ENCODE peak calls at places on chromosome 21, in four cellular contexts. K is right atrium auricular region, S is fibroblast of the conjunctiva, M is Right ventricle myocardium superior. F is an unnamed sample.

GRCh38 chr21:18954415-18954972 is 550.9 kb upstream of the TMPRSS15 start:
- DNase-seq in K (no peak), S (no peak), M (no peak), F (no peak)

GRCh38 chr21:37450385-37451044 is 83.9 kb downstream of the DYRK1A start:
- DNase-seq in S (no peak), M (no peak), K (no peak), F (no peak)

GRCh38 chr21:33036430-33037162 is 10.9 kb downstream of the OLIG2 start:
- DNase-seq in K (no peak), M (peak), S (no peak), F (no peak)

GRCh38 chr21:15809818-15810217 is 80.0 kb downstream of the USP25 start:
- DNase-seq in M (no peak), K (no peak), S (peak), F (no peak)

GRCh38 chr21:9737871-9738520 is 783.4 kb upstream of the TPTE start:
- DNase-seq in K (peak), M (no peak), S (no peak), F (no peak)

GRCh38 chr21:42646076-42646825 is 7.2 kb upstream of the PDE9A start:
- DNase-seq in M (no peak), S (no peak), K (no peak), F (no peak)

GRCh38 chr21:46322351-46323226 is 1.1 kb downstream of the C21orf58 start:
- DNase-seq in M (peak), S (no peak), K (no peak), F (no peak)

GRCh38 chr21:38979271-38980196 is 173.8 kb downstream of the ETS2 start:
- DNase-seq in S (no peak), M (no peak), K (no peak), F (no peak)

GRCh38 chr21:45573452-45574035 is 31.3 kb upstream of the SLC19A1 start:
- DNase-seq in S (no peak), K (no peak), M (no peak), F (no peak)

GRCh38 chr21:46220275-46220810 is 8.2 kb downstream of the LSS start:
- DNase-seq in S (no peak), M (no peak), K (no peak), F (no peak)

GRCh38 chr21:31750843-31751242 is 18.9 kb upstream of the SCAF4 start:
- DNase-seq in M (no peak), K (no peak), S (no peak), F (no peak)

GRCh38 chr21:44828362-44829056 is 10.6 kb upstream of the SUMO3 start:
- DNase-seq in M (no peak), S (no peak), K (no peak), F (no peak)

GRCh38 chr21:37139902-37140301 is 66.8 kb downstream of the TTC3 start:
- DNase-seq in K (no peak), S (no peak), M (no peak), F (no peak)

GRCh38 chr21:46202592-46203202 is 18.4 kb upstream of the SPATC1L start:
- DNase-seq in K (no peak), S (no peak), M (peak), F (peak)

GRCh38 chr21:46662765-46663500 is 27.5 kb downstream of the PRMT2 start:
- DNase-seq in K (no peak), M (peak), S (no peak), F (no peak)

GRCh38 chr21:29163381-29164115 is 33.1 kb downstream of the MAP3K7CL start:
- DNase-seq in K (no peak), S (peak), M (no peak), F (peak)

GRCh38 chr21:28277324-28277723 is 715.4 kb downstream of the LTN1 start:
- DNase-seq in K (no peak), M (no peak), S (no peak), F (no peak)

GRCh38 chr21:42685036-42685435 is 31.6 kb downstream of the PDE9A start:
- DNase-seq in S (no peak), K (no peak), M (no peak), F (no peak)

GRCh38 chr21:31363720-31364119 is 19.7 kb upstream of the TIAM1 start:
- DNase-seq in S (no peak), M (no peak), K (no peak), F (no peak)

GRCh38 chr21:33063907-33064622 is 5.9 kb upstream of the OLIG1 start:
- DNase-seq in K (no peak), S (no peak), M (no peak), F (no peak)

GRCh38 chr21:43367296-43367695 is 59.6 kb downstream of the SIK1 start:
- DNase-seq in M (no peak), S (no peak), K (no peak), F (no peak)

F was measured in left cardiac atrium.